ENCODE peak calls at places on chromosomes 3 and 15, in eight cellular contexts. J is EL; Z is activated T-cell treated with anti-CD3 and anti-CD28 coated beads for 4 hours; K is substantia nigra; N is left cardiac atrium; T is KG1; W is mesothelial cell of epicardium; X is stimulated activated CD4-positive, alpha-beta T cell treated with anti-CD3 and anti-CD28 coated beads, Interleukin-2, amount 100 ng/mL, for 48 hours. B is an unnamed sample.

GRCh38 chr3:15439476-15439875 is 12.1 kb downstream of the EAF1 start:
- DNase-seq in N (no peak), X (no peak), T (no peak), J (no peak), W (no peak), Z (no peak), K (no peak), B (no peak)

GRCh38 chr3:58683001-58683845 is 16.6 kb upstream of the FAM3D start:
- DNase-seq in J (peak; percentile 83), X (no peak), W (no peak), T (no peak), K (no peak), N (no peak), Z (no peak), B (no peak)

GRCh38 chr15:26442680-26443079 is 330.2 kb downstream of the GABRB3 start:
- DNase-seq in N (no peak), Z (no peak), W (no peak), K (no peak), J (no peak), T (no peak), X (no peak), B (no peak)

GRCh38 chr3:185824051-185824466 is 783 bp downstream of the IGF2BP2 start:
- DNase-seq in J (no peak), X (no peak), K (no peak), N (peak; percentile 26), W (no peak), T (no peak), Z (no peak), B (no peak)

GRCh38 chr3:27943106-27943505 is 221.0 kb upstream of the EOMES start:
- DNase-seq in J (peak; percentile 13), X (no peak), T (no peak), K (no peak), N (no peak), Z (no peak), W (no peak), B (no peak)

GRCh38 chr3:190853464-190853863 is 9.0 kb downstream of the GMNC start:
- DNase-seq in N (no peak), X (no peak), W (no peak), K (no peak), T (no peak), J (no peak), Z (no peak), B (no peak)

GRCh38 chr3:37136067-37136466 is 38.3 kb downstream of the LRRFIP2 start:
- DNase-seq in N (no peak), J (no peak), T (no peak), W (no peak), K (no peak), X (no peak), Z (no peak), B (no peak)

GRCh38 chr15:47294765-47295259 is 422.5 kb upstream of the SEMA6D start:
- DNase-seq in K (no peak), T (no peak), N (no peak), J (no peak), Z (no peak), W (no peak), X (no peak), B (no peak)

GRCh38 chr3:177478170-177478859 is 281.0 kb upstream of the TBL1XR1 start:
- DNase-seq in N (no peak), J (peak; percentile 98), Z (no peak), X (no peak), T (no peak), W (no peak), K (no peak), B (peak; percentile 95)

GRCh38 chr3:46685446-46685845 is 8.0 kb downstream of the ALS2CL start:
- DNase-seq in T (no peak), W (no peak), X (no peak), K (no peak), J (no peak), Z (no peak), N (no peak), B (no peak)

GRCh38 chr3:138114988-138115971 is at the start of gene DZIP1L:
- DNase-seq in W (peak; percentile 73), J (peak; percentile 74), K (peak; percentile 54), X (peak; percentile 15), N (peak; percentile 69), T (peak; percentile 22), Z (no peak), B (no peak)

GRCh38 chr3:49534581-49535495 is 19.4 kb upstream of the BSN start:
- DNase-seq in N (no peak), W (no peak), Z (no peak), X (no peak), T (no peak), K (peak; percentile 70), J (no peak), B (no peak)

GRCh38 chr3:112143251-112143650 is 10.2 kb upstream of the GCSAM start:
- DNase-seq in X (no peak), J (peak; percentile 20), Z (no peak), K (no peak), W (no peak), N (no peak), T (no peak), B (no peak)

GRCh38 chr15:41727143-41727542 is 47.1 kb upstream of the MAPKBP1 start:
- DNase-seq in X (no peak), T (no peak), Z (no peak), N (no peak), K (no peak), W (no peak), J (peak; percentile 3), B (no peak)

GRCh38 chr3:27345493-27345892 is 23.7 kb downstream of the NEK10 start:
- DNase-seq in T (no peak), J (no peak), K (no peak), N (no peak), W (no peak), X (no peak), Z (no peak), B (no peak)

B was measured in Panc1.